ENCODE peak calls at places on chromosomes 11 and 22, in seven cellular contexts. U is GM23248; F is keratinocyte; P is anterior cingulate cortex; M is activated T-helper 1 cell treated with anti-CD3 and anti-CD28 coated beads, Interleukin-12 subunit alpha, Interleukin-12 subunit beta, Interleukin-2, Interleukin-4 antibody, amounts not matched to agents 30 ng/mL and 10 ng/mL and 1 ng/mL, durations not matched to agents 14 hours and 24 hours and 36 hours; J is CD8-positive, alpha-beta memory T cell; A is A549. K is an unnamed sample.

GRCh38 chr11:102144357-102145342 is 34.4 kb downstream of the YAP1 start:
- DNase-seq in P (no peak), F (no peak), A (no peak), M (no peak), U (peak), J (no peak), K (peak)

GRCh38 chr22:17091851-17092250 is 7.1 kb downstream of the IL17RA start:
- DNase-seq in A (no peak), P (no peak), F (no peak), M (no peak), U (no peak), J (no peak), K (no peak)

GRCh38 chr22:36875741-36876140 is 14.9 kb downstream of the NCF4 start:
- DNase-seq in F (no peak), U (no peak), A (no peak), P (no peak), J (no peak), M (no peak), K (no peak)

GRCh38 chr22:48746789-48747425 is 1080.8 kb downstream of the BRD1 start:
- DNase-seq in A (no peak), F (no peak), M (no peak), P (no peak), J (no peak), U (no peak), K (no peak)

GRCh38 chr11:44556735-44557409 is 8.6 kb upstream of the CD82 start:
- DNase-seq in A (no peak), M (peak), J (peak), F (no peak), U (peak), P (no peak), K (peak)

GRCh38 chr11:95682552-95682951 is 107.0 kb downstream of the FAM76B start:
- DNase-seq in A (no peak), U (peak), P (no peak), F (no peak), J (no peak), M (peak), K (peak)

GRCh38 chr22:46024136-46024840 is 47.3 kb upstream of the WNT7B start:
- DNase-seq in A (no peak), P (no peak), U (no peak), J (peak), F (no peak), M (no peak), K (no peak)

GRCh38 chr22:30535182-30535581 is 11.4 kb downstream of the SEC14L6 start:
- DNase-seq in M (no peak), U (no peak), J (no peak), A (no peak), P (no peak), F (no peak), K (no peak)

GRCh38 chr22:37500745-37501144 is 14.6 kb upstream of the MFNG start:
- DNase-seq in U (no peak), J (no peak), M (no peak), A (no peak), F (no peak), P (no peak), K (no peak)

GRCh38 chr11:13699870-13700269 is 31.4 kb downstream of the FAR1 start:
- DNase-seq in P (no peak), U (no peak), A (no peak), J (no peak), F (no peak), M (no peak), K (no peak)

GRCh38 chr22:49392247-49392646 is 435.4 kb downstream of the BRD1 start:
- DNase-seq in P (no peak), M (no peak), A (no peak), U (no peak), F (no peak), J (no peak), K (no peak)